ENCODE peak calls at places on chromosomes 6 and 20, in nine cellular contexts. One of them, this sample, is unnamed.

GRCh38 chr20:25859649-25860530 is 163.2 kb upstream of the ZNF337 start:
- DNase-seq in CD4-positive, alpha-beta memory T cell: peak
- DNase-seq in cardiac fibroblast: peak
- DNase-seq in heart right ventricle: peak
- DNase-seq in mucosa of descending colon: peak
- DNase-seq in AG04450: no peak
- DNase-seq in right atrium auricular region: peak
- DNase-seq in astrocyte: no peak
- DNase-seq in GM23248: peak
- DNase-seq in this sample: peak

GRCh38 chr20:33649201-33649631 is 12.9 kb upstream of the C20orf144 start:
- DNase-seq in CD4-positive, alpha-beta memory T cell: no peak
- DNase-seq in GM23248: peak
- DNase-seq in heart right ventricle: peak
- DNase-seq in right atrium auricular region: peak
- DNase-seq in mucosa of descending colon: peak
- DNase-seq in AG04450: no peak
- DNase-seq in cardiac fibroblast: no peak
- DNase-seq in astrocyte: no peak
- DNase-seq in this sample: no peak

GRCh38 chr6:52362443-52363221 is 681 bp downstream of the PAQR8 start:
- DNase-seq in AG04450: no peak
- DNase-seq in heart right ventricle: peak
- DNase-seq in astrocyte: no peak
- DNase-seq in mucosa of descending colon: peak
- DNase-seq in right atrium auricular region: no peak
- DNase-seq in cardiac fibroblast: peak
- DNase-seq in GM23248: peak
- DNase-seq in CD4-positive, alpha-beta memory T cell: peak
- DNase-seq in this sample: peak

GRCh38 chr20:56826971-56827645 is 198.0 kb downstream of the TFAP2C start:
- DNase-seq in cardiac fibroblast: peak
- DNase-seq in GM23248: peak
- DNase-seq in CD4-positive, alpha-beta memory T cell: no peak
- DNase-seq in astrocyte: no peak
- DNase-seq in heart right ventricle: no peak
- DNase-seq in AG04450: no peak
- DNase-seq in right atrium auricular region: no peak
- DNase-seq in mucosa of descending colon: no peak
- DNase-seq in this sample: no peak

GRCh38 chr20:31484001-31484400 is 8.9 kb downstream of the REM1 start:
- DNase-seq in AG04450: no peak
- DNase-seq in CD4-positive, alpha-beta memory T cell: no peak
- DNase-seq in mucosa of descending colon: peak
- DNase-seq in GM23248: peak
- DNase-seq in astrocyte: no peak
- DNase-seq in cardiac fibroblast: no peak
- DNase-seq in right atrium auricular region: no peak
- DNase-seq in heart right ventricle: peak
- DNase-seq in this sample: peak

GRCh38 chr6:3163248-3163594 is 5.9 kb upstream of the TUBB2A start:
- DNase-seq in mucosa of descending colon: no peak
- DNase-seq in GM23248: no peak
- DNase-seq in astrocyte: no peak
- DNase-seq in AG04450: no peak
- DNase-seq in right atrium auricular region: no peak
- DNase-seq in CD4-positive, alpha-beta memory T cell: no peak
- DNase-seq in cardiac fibroblast: no peak
- DNase-seq in heart right ventricle: no peak
- DNase-seq in this sample: peak

GRCh38 chr6:13472099-13472498 is 15.3 kb downstream of the GFOD1 start:
- DNase-seq in mucosa of descending colon: no peak
- DNase-seq in GM23248: no peak
- DNase-seq in astrocyte: peak
- DNase-seq in right atrium auricular region: no peak
- DNase-seq in cardiac fibroblast: no peak
- DNase-seq in CD4-positive, alpha-beta memory T cell: no peak
- DNase-seq in heart right ventricle: no peak
- DNase-seq in AG04450: no peak
- DNase-seq in this sample: no peak

GRCh38 chr20:35673884-35674283 is 9.2 kb upstream of the CPNE1 start:
- DNase-seq in cardiac fibroblast: no peak
- DNase-seq in astrocyte: no peak
- DNase-seq in right atrium auricular region: no peak
- DNase-seq in CD4-positive, alpha-beta memory T cell: no peak
- DNase-seq in GM23248: no peak
- DNase-seq in mucosa of descending colon: no peak
- DNase-seq in heart right ventricle: no peak
- DNase-seq in AG04450: no peak
- DNase-seq in this sample: no peak

GRCh38 chr6:123838612-123839279 is 35.1 kb downstream of the NKAIN2 start:
- DNase-seq in mucosa of descending colon: no peak
- DNase-seq in CD4-positive, alpha-beta memory T cell: no peak
- DNase-seq in GM23248: no peak
- DNase-seq in heart right ventricle: no peak
- DNase-seq in AG04450: no peak
- DNase-seq in astrocyte: no peak
- DNase-seq in right atrium auricular region: no peak
- DNase-seq in cardiac fibroblast: no peak
- DNase-seq in this sample: no peak

GRCh38 chr6:83365931-83366330 is 64.9 kb downstream of the ME1 start:
- DNase-seq in astrocyte: peak
- DNase-seq in CD4-positive, alpha-beta memory T cell: no peak
- DNase-seq in AG04450: no peak
- DNase-seq in cardiac fibroblast: peak
- DNase-seq in GM23248: peak
- DNase-seq in right atrium auricular region: no peak
- DNase-seq in heart right ventricle: no peak
- DNase-seq in mucosa of descending colon: no peak
- DNase-seq in this sample: no peak

GRCh38 chr20:41692479-41693135 is 74.4 kb upstream of the CHD6 start:
- DNase-seq in GM23248: peak
- DNase-seq in heart right ventricle: peak
- DNase-seq in right atrium auricular region: peak
- DNase-seq in AG04450: no peak
- DNase-seq in cardiac fibroblast: peak
- DNase-seq in astrocyte: peak
- DNase-seq in CD4-positive, alpha-beta memory T cell: peak
- DNase-seq in mucosa of descending colon: peak
- DNase-seq in this sample: peak

GRCh38 chr6:115947964-115948541 is 112.6 kb downstream of the FRK start:
- DNase-seq in AG04450: no peak
- DNase-seq in CD4-positive, alpha-beta memory T cell: no peak
- DNase-seq in mucosa of descending colon: no peak
- DNase-seq in heart right ventricle: no peak
- DNase-seq in cardiac fibroblast: no peak
- DNase-seq in GM23248: no peak
- DNase-seq in astrocyte: no peak
- DNase-seq in right atrium auricular region: no peak
- DNase-seq in this sample: no peak

GRCh38 chr20:31704225-31705119 is 18.2 kb downstream of the BCL2L1 start:
- DNase-seq in right atrium auricular region: no peak
- DNase-seq in GM23248: peak
- DNase-seq in cardiac fibroblast: peak
- DNase-seq in mucosa of descending colon: peak
- DNase-seq in heart right ventricle: no peak
- DNase-seq in AG04450: no peak
- DNase-seq in CD4-positive, alpha-beta memory T cell: no peak
- DNase-seq in astrocyte: peak
- DNase-seq in this sample: no peak

GRCh38 chr20:18738055-18738454 is 75.5 kb upstream of the SCP2D1 start:
- DNase-seq in mucosa of descending colon: peak
- DNase-seq in cardiac fibroblast: peak
- DNase-seq in heart right ventricle: no peak
- DNase-seq in CD4-positive, alpha-beta memory T cell: peak
- DNase-seq in right atrium auricular region: no peak
- DNase-seq in AG04450: no peak
- DNase-seq in astrocyte: no peak
- DNase-seq in GM23248: peak
- DNase-seq in this sample: no peak

GRCh38 chr6:18492957-18493356 is 105.8 kb downstream of the RNF144B start:
- DNase-seq in CD4-positive, alpha-beta memory T cell: no peak
- DNase-seq in cardiac fibroblast: no peak
- DNase-seq in astrocyte: no peak
- DNase-seq in GM23248: no peak
- DNase-seq in AG04450: no peak
- DNase-seq in right atrium auricular region: no peak
- DNase-seq in heart right ventricle: no peak
- DNase-seq in mucosa of descending colon: no peak
- DNase-seq in this sample: no peak

GRCh38 chr6:136208783-136209182 is 41.3 kb downstream of the MTFR2 start:
- DNase-seq in GM23248: no peak
- DNase-seq in AG04450: no peak
- DNase-seq in cardiac fibroblast: no peak
- DNase-seq in astrocyte: no peak
- DNase-seq in mucosa of descending colon: no peak
- DNase-seq in heart right ventricle: no peak
- DNase-seq in right atrium auricular region: no peak
- DNase-seq in CD4-positive, alpha-beta memory T cell: no peak
- DNase-seq in this sample: no peak

GRCh38 chr6:146410851-146411595 is 132.6 kb upstream of the RAB32 start:
- DNase-seq in GM23248: no peak
- DNase-seq in CD4-positive, alpha-beta memory T cell: no peak
- DNase-seq in heart right ventricle: no peak
- DNase-seq in astrocyte: peak
- DNase-seq in right atrium auricular region: no peak
- DNase-seq in mucosa of descending colon: no peak
- DNase-seq in cardiac fibroblast: no peak
- DNase-seq in AG04450: no peak
- DNase-seq in this sample: no peak

GRCh38 chr6:11350294-11350693 is 117.8 kb upstream of the NEDD9 start:
- DNase-seq in AG04450: no peak
- DNase-seq in mucosa of descending colon: no peak
- DNase-seq in astrocyte: no peak
- DNase-seq in right atrium auricular region: peak
- DNase-seq in GM23248: peak
- DNase-seq in CD4-positive, alpha-beta memory T cell: no peak
- DNase-seq in cardiac fibroblast: no peak
- DNase-seq in heart right ventricle: no peak
- DNase-seq in this sample: no peak

GRCh38 chr20:45111799-45112471 is 3.0 kb downstream of the WFDC5 start:
- DNase-seq in heart right ventricle: no peak
- DNase-seq in GM23248: peak
- DNase-seq in cardiac fibroblast: peak
- DNase-seq in mucosa of descending colon: no peak
- DNase-seq in astrocyte: no peak
- DNase-seq in CD4-positive, alpha-beta memory T cell: no peak
- DNase-seq in right atrium auricular region: no peak
- DNase-seq in AG04450: no peak
- DNase-seq in this sample: no peak

GRCh38 chr6:107308676-107309075 is 150.7 kb downstream of the PDSS2 start:
- DNase-seq in AG04450: no peak
- DNase-seq in astrocyte: no peak
- DNase-seq in mucosa of descending colon: no peak
- DNase-seq in cardiac fibroblast: no peak
- DNase-seq in right atrium auricular region: no peak
- DNase-seq in heart right ventricle: no peak
- DNase-seq in GM23248: no peak
- DNase-seq in CD4-positive, alpha-beta memory T cell: no peak
- DNase-seq in this sample: no peak

DNA sequence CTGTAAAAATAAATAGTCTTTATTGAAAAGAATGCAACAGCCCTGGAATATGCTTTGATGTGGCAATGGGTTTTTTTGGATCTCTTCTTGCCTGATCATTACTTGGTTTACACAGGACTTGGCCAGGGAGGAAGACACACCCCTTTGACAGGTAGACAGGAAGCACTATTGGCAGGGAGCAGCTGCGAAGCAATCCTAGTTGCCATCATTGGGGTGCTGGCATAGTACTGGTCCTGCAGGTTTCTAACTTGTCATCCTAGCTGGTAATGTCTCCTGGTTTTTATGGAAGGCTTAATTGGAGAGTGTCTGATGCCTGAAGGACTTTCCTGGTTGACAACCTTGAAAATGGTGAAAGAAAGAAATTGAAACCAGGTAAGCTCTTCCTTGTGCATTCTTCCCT is 71.2 kb upstream of the CCN6 start:
- DNase-seq in cardiac fibroblast: no peak
- DNase-seq in AG04450: no peak
- DNase-seq in heart right ventricle: no peak
- DNase-seq in mucosa of descending colon: no peak
- DNase-seq in CD4-positive, alpha-beta memory T cell: no peak
- DNase-seq in GM23248: no peak
- DNase-seq in right atrium auricular region: no peak
- DNase-seq in astrocyte: no peak
- DNase-seq in this sample: no peak
- H3K4me3 ChIP-seq in cardiac fibroblast: no peak
- H3K4me3 ChIP-seq in AG04450: no peak
- H3K4me3 ChIP-seq in heart right ventricle: no peak
- H3K4me3 ChIP-seq in mucosa of descending colon: no peak
- H3K4me3 ChIP-seq in CD4-positive, alpha-beta memory T cell: no peak
- H3K4me3 ChIP-seq in GM23248: no peak
- H3K4me3 ChIP-seq in right atrium auricular region: no peak
- H3K4me3 ChIP-seq in astrocyte: no peak
- H3K4me3 ChIP-seq in this sample: no peak

GRCh38 chr6:19837511-19838441 is 606 bp downstream of the ID4 start:
- DNase-seq in AG04450: no peak
- DNase-seq in CD4-positive, alpha-beta memory T cell: no peak
- DNase-seq in heart right ventricle: peak
- DNase-seq in mucosa of descending colon: peak
- DNase-seq in astrocyte: peak
- DNase-seq in cardiac fibroblast: peak
- DNase-seq in right atrium auricular region: no peak
- DNase-seq in GM23248: peak
- DNase-seq in this sample: no peak
- H3K4me3 ChIP-seq in AG04450: peak
- H3K4me3 ChIP-seq in CD4-positive, alpha-beta memory T cell: no peak
- H3K4me3 ChIP-seq in heart right ventricle: peak
- H3K4me3 ChIP-seq in mucosa of descending colon: peak
- H3K4me3 ChIP-seq in astrocyte: peak
- H3K4me3 ChIP-seq in cardiac fibroblast: peak
- H3K4me3 ChIP-seq in right atrium auricular region: peak
- H3K4me3 ChIP-seq in GM23248: peak
- H3K4me3 ChIP-seq in this sample: peak

GRCh38 chr6:1615651-1616420 is 6.1 kb downstream of the FOXC1 start:
- DNase-seq in GM23248: no peak
- DNase-seq in mucosa of descending colon: no peak
- DNase-seq in heart right ventricle: no peak
- DNase-seq in CD4-positive, alpha-beta memory T cell: no peak
- DNase-seq in astrocyte: no peak
- DNase-seq in right atrium auricular region: no peak
- DNase-seq in cardiac fibroblast: no peak
- DNase-seq in AG04450: no peak
- DNase-seq in this sample: no peak
- H3K4me3 ChIP-seq in GM23248: no peak
- H3K4me3 ChIP-seq in mucosa of descending colon: no peak
- H3K4me3 ChIP-seq in heart right ventricle: peak
- H3K4me3 ChIP-seq in CD4-positive, alpha-beta memory T cell: no peak
- H3K4me3 ChIP-seq in astrocyte: no peak
- H3K4me3 ChIP-seq in right atrium auricular region: no peak
- H3K4me3 ChIP-seq in cardiac fibroblast: no peak
- H3K4me3 ChIP-seq in AG04450: no peak
- H3K4me3 ChIP-seq in this sample: peak

GRCh38 chr6:25113436-25113835 is 165.7 kb upstream of the CARMIL1 start:
- DNase-seq in AG04450: no peak
- DNase-seq in mucosa of descending colon: no peak
- DNase-seq in CD4-positive, alpha-beta memory T cell: no peak
- DNase-seq in GM23248: no peak
- DNase-seq in right atrium auricular region: no peak
- DNase-seq in astrocyte: no peak
- DNase-seq in cardiac fibroblast: no peak
- DNase-seq in heart right ventricle: no peak
- DNase-seq in this sample: no peak
- H3K4me3 ChIP-seq in AG04450: no peak
- H3K4me3 ChIP-seq in mucosa of descending colon: no peak
- H3K4me3 ChIP-seq in CD4-positive, alpha-beta memory T cell: no peak
- H3K4me3 ChIP-seq in GM23248: no peak
- H3K4me3 ChIP-seq in right atrium auricular region: no peak
- H3K4me3 ChIP-seq in astrocyte: no peak
- H3K4me3 ChIP-seq in cardiac fibroblast: no peak
- H3K4me3 ChIP-seq in heart right ventricle: no peak
- H3K4me3 ChIP-seq in this sample: no peak

GRCh38 chr20:4591975-4592315 is 129.8 kb upstream of the PRND start:
- DNase-seq in heart right ventricle: no peak
- DNase-seq in astrocyte: no peak
- DNase-seq in cardiac fibroblast: no peak
- DNase-seq in right atrium auricular region: no peak
- DNase-seq in mucosa of descending colon: no peak
- DNase-seq in GM23248: no peak
- DNase-seq in AG04450: no peak
- DNase-seq in CD4-positive, alpha-beta memory T cell: no peak
- DNase-seq in this sample: no peak
- H3K4me3 ChIP-seq in heart right ventricle: peak
- H3K4me3 ChIP-seq in astrocyte: peak
- H3K4me3 ChIP-seq in cardiac fibroblast: no peak
- H3K4me3 ChIP-seq in right atrium auricular region: no peak
- H3K4me3 ChIP-seq in mucosa of descending colon: no peak
- H3K4me3 ChIP-seq in GM23248: peak
- H3K4me3 ChIP-seq in AG04450: no peak
- H3K4me3 ChIP-seq in CD4-positive, alpha-beta memory T cell: peak
- H3K4me3 ChIP-seq in this sample: no peak